ENCODE peak calls at places on chromosomes 12 and 14, in four cellular contexts. One of them, this sample, is unnamed.

GRCh38 chr12:69655616-69656336 is 43.3 kb downstream of the BEST3 start:
- DNase-seq in left lung: no peak
- DNase-seq in stimulated activated CD4-positive, alpha-beta T cell treated with anti-CD3 and anti-CD28 coated beads, TNF-alpha, amount 100 ng/mL, for 1 hour: no peak
- DNase-seq in choroid plexus epithelial cell: peak
- DNase-seq in this sample: peak

GRCh38 chr14:21300892-21301291 is 21.0 kb downstream of the RPGRIP1 start:
- DNase-seq in left lung: no peak
- DNase-seq in stimulated activated CD4-positive, alpha-beta T cell treated with anti-CD3 and anti-CD28 coated beads, TNF-alpha, amount 100 ng/mL, for 1 hour: no peak
- DNase-seq in choroid plexus epithelial cell: peak
- DNase-seq in this sample: no peak

GRCh38 chr12:6915023-6915788 is 826 bp downstream of the ENO2 start:
- DNase-seq in left lung: peak
- DNase-seq in stimulated activated CD4-positive, alpha-beta T cell treated with anti-CD3 and anti-CD28 coated beads, TNF-alpha, amount 100 ng/mL, for 1 hour: no peak
- DNase-seq in choroid plexus epithelial cell: no peak
- DNase-seq in this sample: no peak

GRCh38 chr12:92537235-92537960 is 165.4 kb upstream of the PLEKHG7 start:
- DNase-seq in left lung: no peak
- DNase-seq in stimulated activated CD4-positive, alpha-beta T cell treated with anti-CD3 and anti-CD28 coated beads, TNF-alpha, amount 100 ng/mL, for 1 hour: no peak
- DNase-seq in choroid plexus epithelial cell: no peak
- DNase-seq in this sample: no peak

GRCh38 chr12:105483691-105484090 is 153.2 kb downstream of the C12orf75 start:
- DNase-seq in left lung: no peak
- DNase-seq in stimulated activated CD4-positive, alpha-beta T cell treated with anti-CD3 and anti-CD28 coated beads, TNF-alpha, amount 100 ng/mL, for 1 hour: no peak
- DNase-seq in choroid plexus epithelial cell: no peak
- DNase-seq in this sample: no peak

GRCh38 chr12:77294016-77294415 is 228.6 kb upstream of the E2F7 start:
- DNase-seq in left lung: no peak
- DNase-seq in stimulated activated CD4-positive, alpha-beta T cell treated with anti-CD3 and anti-CD28 coated beads, TNF-alpha, amount 100 ng/mL, for 1 hour: no peak
- DNase-seq in choroid plexus epithelial cell: peak
- DNase-seq in this sample: no peak

GRCh38 chr12:74817499-74817898 is 279.9 kb downstream of the ATXN7L3B start:
- DNase-seq in left lung: no peak
- DNase-seq in stimulated activated CD4-positive, alpha-beta T cell treated with anti-CD3 and anti-CD28 coated beads, TNF-alpha, amount 100 ng/mL, for 1 hour: no peak
- DNase-seq in choroid plexus epithelial cell: no peak
- DNase-seq in this sample: no peak

GRCh38 chr14:23078692-23079116 is 16.2 kb downstream of the ACIN1 start:
- DNase-seq in left lung: peak
- DNase-seq in stimulated activated CD4-positive, alpha-beta T cell treated with anti-CD3 and anti-CD28 coated beads, TNF-alpha, amount 100 ng/mL, for 1 hour: no peak
- DNase-seq in choroid plexus epithelial cell: peak
- DNase-seq in this sample: peak

GRCh38 chr12:15527201-15527782 is 205.0 kb downstream of the PTPRO start:
- DNase-seq in left lung: no peak
- DNase-seq in stimulated activated CD4-positive, alpha-beta T cell treated with anti-CD3 and anti-CD28 coated beads, TNF-alpha, amount 100 ng/mL, for 1 hour: no peak
- DNase-seq in choroid plexus epithelial cell: peak
- DNase-seq in this sample: no peak

GRCh38 chr14:37027188-37027824 is 145.1 kb downstream of the SLC25A21 start:
- DNase-seq in left lung: no peak
- DNase-seq in stimulated activated CD4-positive, alpha-beta T cell treated with anti-CD3 and anti-CD28 coated beads, TNF-alpha, amount 100 ng/mL, for 1 hour: no peak
- DNase-seq in choroid plexus epithelial cell: no peak
- DNase-seq in this sample: no peak

GRCh38 chr14:51862171-51862838 is 1.9 kb downstream of the GNG2 start:
- DNase-seq in left lung: no peak
- DNase-seq in stimulated activated CD4-positive, alpha-beta T cell treated with anti-CD3 and anti-CD28 coated beads, TNF-alpha, amount 100 ng/mL, for 1 hour: no peak
- DNase-seq in choroid plexus epithelial cell: no peak
- DNase-seq in this sample: no peak

GRCh38 chr14:94284221-94284620 is 8.8 kb downstream of the SERPINA10 start:
- DNase-seq in left lung: no peak
- DNase-seq in stimulated activated CD4-positive, alpha-beta T cell treated with anti-CD3 and anti-CD28 coated beads, TNF-alpha, amount 100 ng/mL, for 1 hour: no peak
- DNase-seq in choroid plexus epithelial cell: no peak
- DNase-seq in this sample: no peak

GRCh38 chr12:57127101-57127709 is 1.1 kb upstream of the LRP1 start:
- DNase-seq in left lung: peak
- DNase-seq in stimulated activated CD4-positive, alpha-beta T cell treated with anti-CD3 and anti-CD28 coated beads, TNF-alpha, amount 100 ng/mL, for 1 hour: no peak
- DNase-seq in choroid plexus epithelial cell: no peak
- DNase-seq in this sample: no peak

GRCh38 chr14:66074546-66074945 is 411.6 kb upstream of the CCDC196 start:
- DNase-seq in left lung: no peak
- DNase-seq in stimulated activated CD4-positive, alpha-beta T cell treated with anti-CD3 and anti-CD28 coated beads, TNF-alpha, amount 100 ng/mL, for 1 hour: no peak
- DNase-seq in choroid plexus epithelial cell: no peak
- DNase-seq in this sample: no peak

GRCh38 chr12:106519587-106519986 is 63.2 kb upstream of the RFX4 start:
- DNase-seq in left lung: no peak
- DNase-seq in stimulated activated CD4-positive, alpha-beta T cell treated with anti-CD3 and anti-CD28 coated beads, TNF-alpha, amount 100 ng/mL, for 1 hour: no peak
- DNase-seq in choroid plexus epithelial cell: peak
- DNase-seq in this sample: peak

GRCh38 chr12:132444957-132445883 is 44.7 kb upstream of the FBRSL1 start:
- DNase-seq in left lung: peak
- DNase-seq in stimulated activated CD4-positive, alpha-beta T cell treated with anti-CD3 and anti-CD28 coated beads, TNF-alpha, amount 100 ng/mL, for 1 hour: peak
- DNase-seq in choroid plexus epithelial cell: no peak
- DNase-seq in this sample: no peak

GRCh38 chr12:57864811-57865751 is 18.6 kb upstream of the CTDSP2 start:
- DNase-seq in left lung: peak
- DNase-seq in stimulated activated CD4-positive, alpha-beta T cell treated with anti-CD3 and anti-CD28 coated beads, TNF-alpha, amount 100 ng/mL, for 1 hour: no peak
- DNase-seq in choroid plexus epithelial cell: peak
- DNase-seq in this sample: no peak

GRCh38 chr12:51521554-51522276 is 69.3 kb upstream of the SCN8A start:
- DNase-seq in left lung: no peak
- DNase-seq in stimulated activated CD4-positive, alpha-beta T cell treated with anti-CD3 and anti-CD28 coated beads, TNF-alpha, amount 100 ng/mL, for 1 hour: no peak
- DNase-seq in choroid plexus epithelial cell: peak
- DNase-seq in this sample: no peak

GRCh38 chr14:94048676-94049624 is 22.8 kb downstream of the OTUB2 start:
- DNase-seq in left lung: no peak
- DNase-seq in stimulated activated CD4-positive, alpha-beta T cell treated with anti-CD3 and anti-CD28 coated beads, TNF-alpha, amount 100 ng/mL, for 1 hour: no peak
- DNase-seq in choroid plexus epithelial cell: peak
- DNase-seq in this sample: peak

GRCh38 chr14:80084196-80084595 is 127.1 kb downstream of the DIO2 start:
- DNase-seq in left lung: no peak
- DNase-seq in stimulated activated CD4-positive, alpha-beta T cell treated with anti-CD3 and anti-CD28 coated beads, TNF-alpha, amount 100 ng/mL, for 1 hour: no peak
- DNase-seq in choroid plexus epithelial cell: no peak
- DNase-seq in this sample: no peak

GRCh38 chr12:98418357-98419075 is 96.9 kb upstream of the TMPO start:
- DNase-seq in left lung: peak
- DNase-seq in stimulated activated CD4-positive, alpha-beta T cell treated with anti-CD3 and anti-CD28 coated beads, TNF-alpha, amount 100 ng/mL, for 1 hour: no peak
- DNase-seq in choroid plexus epithelial cell: peak
- DNase-seq in this sample: peak

GRCh38 chr12:112198120-112198733 is 72.9 kb downstream of the TRAFD1 start:
- DNase-seq in left lung: no peak
- DNase-seq in stimulated activated CD4-positive, alpha-beta T cell treated with anti-CD3 and anti-CD28 coated beads, TNF-alpha, amount 100 ng/mL, for 1 hour: no peak
- DNase-seq in choroid plexus epithelial cell: peak
- DNase-seq in this sample: peak

GRCh38 chr12:125121095-125121494 is 55.9 kb downstream of the AACS start:
- DNase-seq in left lung: peak
- DNase-seq in stimulated activated CD4-positive, alpha-beta T cell treated with anti-CD3 and anti-CD28 coated beads, TNF-alpha, amount 100 ng/mL, for 1 hour: no peak
- DNase-seq in choroid plexus epithelial cell: no peak
- DNase-seq in this sample: no peak

GRCh38 chr12:121573949-121574520 is 6.8 kb downstream of the KDM2B start:
- DNase-seq in left lung: no peak
- DNase-seq in stimulated activated CD4-positive, alpha-beta T cell treated with anti-CD3 and anti-CD28 coated beads, TNF-alpha, amount 100 ng/mL, for 1 hour: no peak
- DNase-seq in choroid plexus epithelial cell: no peak
- DNase-seq in this sample: no peak

GRCh38 chr12:104866286-104866685 is 91.8 kb downstream of the SLC41A2 start:
- DNase-seq in left lung: no peak
- DNase-seq in stimulated activated CD4-positive, alpha-beta T cell treated with anti-CD3 and anti-CD28 coated beads, TNF-alpha, amount 100 ng/mL, for 1 hour: no peak
- DNase-seq in choroid plexus epithelial cell: peak
- DNase-seq in this sample: peak

GRCh38 chr12:116182359-116183063 is 95.0 kb downstream of the MED13L start:
- DNase-seq in left lung: no peak
- DNase-seq in stimulated activated CD4-positive, alpha-beta T cell treated with anti-CD3 and anti-CD28 coated beads, TNF-alpha, amount 100 ng/mL, for 1 hour: no peak
- DNase-seq in choroid plexus epithelial cell: no peak
- DNase-seq in this sample: no peak

GRCh38 chr14:65042731-65043372 is 56.2 kb downstream of the FNTB start:
- DNase-seq in left lung: peak
- DNase-seq in stimulated activated CD4-positive, alpha-beta T cell treated with anti-CD3 and anti-CD28 coated beads, TNF-alpha, amount 100 ng/mL, for 1 hour: no peak
- DNase-seq in choroid plexus epithelial cell: no peak
- DNase-seq in this sample: no peak

GRCh38 chr14:89481167-89481566 is 64.1 kb upstream of the FOXN3 start:
- DNase-seq in left lung: peak
- DNase-seq in stimulated activated CD4-positive, alpha-beta T cell treated with anti-CD3 and anti-CD28 coated beads, TNF-alpha, amount 100 ng/mL, for 1 hour: no peak
- DNase-seq in choroid plexus epithelial cell: no peak
- DNase-seq in this sample: no peak

GRCh38 chr12:107492393-107493134 is 193.0 kb upstream of the PWP1 start:
- DNase-seq in left lung: no peak
- DNase-seq in stimulated activated CD4-positive, alpha-beta T cell treated with anti-CD3 and anti-CD28 coated beads, TNF-alpha, amount 100 ng/mL, for 1 hour: no peak
- DNase-seq in choroid plexus epithelial cell: no peak
- DNase-seq in this sample: no peak

GRCh38 chr14:74763803-74764531 is 851 bp downstream of the YLPM1 start:
- DNase-seq in left lung: peak
- DNase-seq in stimulated activated CD4-positive, alpha-beta T cell treated with anti-CD3 and anti-CD28 coated beads, TNF-alpha, amount 100 ng/mL, for 1 hour: no peak
- DNase-seq in choroid plexus epithelial cell: peak
- DNase-seq in this sample: peak

GRCh38 chr12:40446385-40446784 is 221.6 kb downstream of the LRRK2 start:
- DNase-seq in left lung: no peak
- DNase-seq in stimulated activated CD4-positive, alpha-beta T cell treated with anti-CD3 and anti-CD28 coated beads, TNF-alpha, amount 100 ng/mL, for 1 hour: no peak
- DNase-seq in choroid plexus epithelial cell: peak
- DNase-seq in this sample: no peak

GRCh38 chr12:123017753-123018152 is 37.3 kb downstream of the ARL6IP4 start:
- DNase-seq in left lung: no peak
- DNase-seq in stimulated activated CD4-positive, alpha-beta T cell treated with anti-CD3 and anti-CD28 coated beads, TNF-alpha, amount 100 ng/mL, for 1 hour: no peak
- DNase-seq in choroid plexus epithelial cell: no peak
- DNase-seq in this sample: no peak

GRCh38 chr12:69266045-69266635 is 26.8 kb downstream of the CPSF6 start:
- DNase-seq in left lung: no peak
- DNase-seq in stimulated activated CD4-positive, alpha-beta T cell treated with anti-CD3 and anti-CD28 coated beads, TNF-alpha, amount 100 ng/mL, for 1 hour: no peak
- DNase-seq in choroid plexus epithelial cell: peak
- DNase-seq in this sample: no peak

GRCh38 chr14:68608235-68608962 is 184.5 kb downstream of the ZFP36L1 start:
- DNase-seq in left lung: peak
- DNase-seq in stimulated activated CD4-positive, alpha-beta T cell treated with anti-CD3 and anti-CD28 coated beads, TNF-alpha, amount 100 ng/mL, for 1 hour: no peak
- DNase-seq in choroid plexus epithelial cell: no peak
- DNase-seq in this sample: no peak

This sample was measured in retinal pigment epithelial cell.